ENCODE peak calls at places on chromosomes 7 and 10, in ten cellular contexts. One of them, this sample, is unnamed.

GRCh38 chr7:90625562-90625961 is 29.4 kb downstream of the CDK14 start:
- DNase-seq in cardiac muscle cell: peak; percentile 95
- DNase-seq in PC-9: no peak
- DNase-seq in AG04450: peak; percentile 16
- DNase-seq in IMR-90: peak; percentile 42
- DNase-seq in heart right ventricle: no peak
- DNase-seq in HCT116: no peak
- DNase-seq in breast epithelium: no peak
- DNase-seq in Peyer's patch: no peak
- DNase-seq in A549: no peak
- DNase-seq in this sample: no peak

GRCh38 chr7:408651-409343 is 110.8 kb downstream of the PDGFA start:
- DNase-seq in cardiac muscle cell: no peak
- DNase-seq in PC-9: no peak
- DNase-seq in AG04450: no peak
- DNase-seq in IMR-90: no peak
- DNase-seq in heart right ventricle: no peak
- DNase-seq in HCT116: no peak
- DNase-seq in breast epithelium: no peak
- DNase-seq in Peyer's patch: no peak
- DNase-seq in A549: no peak
- DNase-seq in this sample: no peak

GRCh38 chr7:149825567-149826343 is 12.4 kb upstream of the ZNF862 start:
- DNase-seq in cardiac muscle cell: no peak
- DNase-seq in PC-9: no peak
- DNase-seq in AG04450: no peak
- DNase-seq in IMR-90: no peak
- DNase-seq in heart right ventricle: no peak
- DNase-seq in HCT116: no peak
- DNase-seq in breast epithelium: peak; percentile 39
- DNase-seq in Peyer's patch: peak; percentile 41
- DNase-seq in A549: no peak
- DNase-seq in this sample: no peak

GRCh38 chr7:44145419-44145968 is 4.4 kb upstream of the MYL7 start:
- DNase-seq in cardiac muscle cell: peak; percentile 51
- DNase-seq in PC-9: no peak
- DNase-seq in AG04450: no peak
- DNase-seq in IMR-90: no peak
- DNase-seq in heart right ventricle: no peak
- DNase-seq in HCT116: no peak
- DNase-seq in breast epithelium: peak; percentile 46
- DNase-seq in Peyer's patch: peak; percentile 48
- DNase-seq in A549: no peak
- DNase-seq in this sample: no peak

GRCh38 chr10:37434091-37434490 is 308.7 kb downstream of the ANKRD30A start:
- DNase-seq in cardiac muscle cell: no peak
- DNase-seq in PC-9: no peak
- DNase-seq in AG04450: no peak
- DNase-seq in IMR-90: no peak
- DNase-seq in heart right ventricle: no peak
- DNase-seq in HCT116: no peak
- DNase-seq in breast epithelium: no peak
- DNase-seq in Peyer's patch: no peak
- DNase-seq in A549: no peak
- DNase-seq in this sample: no peak

GRCh38 chr7:12839508-12840153 is 152.2 kb downstream of the ARL4A start:
- DNase-seq in cardiac muscle cell: no peak
- DNase-seq in PC-9: no peak
- DNase-seq in AG04450: no peak
- DNase-seq in IMR-90: no peak
- DNase-seq in heart right ventricle: no peak
- DNase-seq in HCT116: no peak
- DNase-seq in breast epithelium: no peak
- DNase-seq in Peyer's patch: no peak
- DNase-seq in A549: no peak
- DNase-seq in this sample: no peak

GRCh38 chr10:5583525-5584175 is 58.9 kb downstream of the CALML3 start:
- DNase-seq in cardiac muscle cell: peak; percentile 50
- DNase-seq in PC-9: peak; percentile 94
- DNase-seq in AG04450: no peak
- DNase-seq in IMR-90: no peak
- DNase-seq in heart right ventricle: peak; percentile 64
- DNase-seq in HCT116: no peak
- DNase-seq in breast epithelium: peak; percentile 94
- DNase-seq in Peyer's patch: no peak
- DNase-seq in A549: no peak
- DNase-seq in this sample: no peak

GRCh38 chr10:92690211-92691041 is 671 bp downstream of the HHEX start:
- DNase-seq in cardiac muscle cell: peak; percentile 74
- DNase-seq in PC-9: peak; percentile 53
- DNase-seq in AG04450: no peak
- DNase-seq in IMR-90: peak; percentile 69
- DNase-seq in heart right ventricle: peak; percentile 68
- DNase-seq in HCT116: peak; percentile 21
- DNase-seq in breast epithelium: no peak
- DNase-seq in Peyer's patch: peak; percentile 62
- DNase-seq in A549: peak; percentile 46
- DNase-seq in this sample: no peak

GRCh38 chr7:139851770-139852481 is 22.9 kb downstream of the TBXAS1 start:
- DNase-seq in cardiac muscle cell: no peak
- DNase-seq in PC-9: no peak
- DNase-seq in AG04450: no peak
- DNase-seq in IMR-90: no peak
- DNase-seq in heart right ventricle: no peak
- DNase-seq in HCT116: no peak
- DNase-seq in breast epithelium: no peak
- DNase-seq in Peyer's patch: no peak
- DNase-seq in A549: no peak
- DNase-seq in this sample: no peak
- H3K27ac ChIP-seq in cardiac muscle cell: no peak overlapping the region
- H3K27ac ChIP-seq in PC-9: no peak overlapping the region
- H3K27ac ChIP-seq in AG04450: no peak overlapping the region
- H3K27ac ChIP-seq in IMR-90: no peak overlapping the region
- H3K27ac ChIP-seq in heart right ventricle: no peak overlapping the region
- H3K27ac ChIP-seq in HCT116: no peak overlapping the region
- H3K27ac ChIP-seq in breast epithelium: no peak overlapping the region
- H3K27ac ChIP-seq in Peyer's patch: no peak overlapping the region
- H3K27ac ChIP-seq in A549: no peak overlapping the region
- H3K27ac ChIP-seq in this sample: no peak overlapping the region

GRCh38 chr7:129703751-129704150 is 92.2 kb downstream of the NRF1 start:
- DNase-seq in cardiac muscle cell: no peak
- DNase-seq in PC-9: no peak
- DNase-seq in AG04450: no peak
- DNase-seq in IMR-90: no peak
- DNase-seq in heart right ventricle: no peak
- DNase-seq in HCT116: no peak
- DNase-seq in breast epithelium: no peak
- DNase-seq in Peyer's patch: no peak
- DNase-seq in A549: no peak
- DNase-seq in this sample: no peak

GRCh38 chr7:129702316-129702715 is 90.8 kb downstream of the NRF1 start:
- DNase-seq in cardiac muscle cell: peak; percentile 58
- DNase-seq in PC-9: no peak
- DNase-seq in AG04450: no peak
- DNase-seq in IMR-90: peak; percentile 63
- DNase-seq in heart right ventricle: no peak
- DNase-seq in HCT116: no peak
- DNase-seq in breast epithelium: no peak
- DNase-seq in Peyer's patch: no peak
- DNase-seq in A549: no peak
- DNase-seq in this sample: no peak

GRCh38 chr7:129707910-129708490 is 96.5 kb downstream of the NRF1 start:
- DNase-seq in cardiac muscle cell: no peak
- DNase-seq in PC-9: no peak
- DNase-seq in AG04450: no peak
- DNase-seq in IMR-90: no peak
- DNase-seq in heart right ventricle: no peak
- DNase-seq in HCT116: no peak
- DNase-seq in breast epithelium: no peak
- DNase-seq in Peyer's patch: no peak
- DNase-seq in A549: no peak
- DNase-seq in this sample: no peak

GRCh38 chr7:129698516-129699418 is 87.2 kb downstream of the NRF1 start:
- DNase-seq in cardiac muscle cell: no peak
- DNase-seq in PC-9: no peak
- DNase-seq in AG04450: no peak
- DNase-seq in IMR-90: no peak
- DNase-seq in heart right ventricle: no peak
- DNase-seq in HCT116: peak; percentile 19
- DNase-seq in breast epithelium: no peak
- DNase-seq in Peyer's patch: no peak
- DNase-seq in A549: no peak
- DNase-seq in this sample: no peak

DNA sequence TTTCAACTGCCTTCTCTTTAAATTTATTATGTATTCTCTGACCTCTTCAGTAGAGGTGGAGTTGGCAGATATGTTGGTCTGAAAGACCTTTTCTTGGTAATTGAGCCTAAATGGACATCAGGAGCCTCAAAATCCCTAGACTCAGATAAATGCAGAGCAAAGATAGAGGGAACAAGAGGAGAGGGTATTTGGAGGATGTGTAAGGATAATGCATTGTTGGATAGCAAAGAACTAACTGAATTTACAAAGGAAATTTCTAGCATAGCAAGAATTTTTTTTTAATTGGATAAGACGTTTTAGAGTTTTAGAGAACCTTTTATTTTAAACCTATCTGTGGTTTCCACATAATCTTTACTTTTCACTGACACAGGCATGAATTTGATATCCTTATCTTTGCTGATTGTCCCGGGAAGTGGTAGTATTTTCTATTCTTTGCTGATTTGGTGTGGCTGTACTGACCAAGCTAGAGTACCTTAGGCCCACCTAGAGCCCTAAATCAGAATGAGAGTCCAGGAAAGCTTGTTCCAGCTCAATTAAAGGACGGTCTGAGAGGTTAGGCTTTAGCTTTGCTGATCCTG is 91.3 kb downstream of the NRF1 start:
- DNase-seq in cardiac muscle cell: no peak
- DNase-seq in PC-9: no peak
- DNase-seq in AG04450: no peak
- DNase-seq in IMR-90: no peak
- DNase-seq in heart right ventricle: no peak
- DNase-seq in HCT116: no peak
- DNase-seq in breast epithelium: no peak
- DNase-seq in Peyer's patch: no peak
- DNase-seq in A549: no peak
- DNase-seq in this sample: no peak
- H3K4me3 ChIP-seq in cardiac muscle cell: no peak overlapping the region
- H3K4me3 ChIP-seq in PC-9: no peak overlapping the region
- H3K4me3 ChIP-seq in AG04450: no peak overlapping the region
- H3K4me3 ChIP-seq in IMR-90: no peak overlapping the region
- H3K4me3 ChIP-seq in heart right ventricle: no peak overlapping the region
- H3K4me3 ChIP-seq in HCT116: no peak overlapping the region
- H3K4me3 ChIP-seq in breast epithelium: no peak overlapping the region
- H3K4me3 ChIP-seq in Peyer's patch: no peak overlapping the region
- H3K4me3 ChIP-seq in A549: no peak overlapping the region
- H3K4me3 ChIP-seq in this sample: no peak overlapping the region

DNA sequence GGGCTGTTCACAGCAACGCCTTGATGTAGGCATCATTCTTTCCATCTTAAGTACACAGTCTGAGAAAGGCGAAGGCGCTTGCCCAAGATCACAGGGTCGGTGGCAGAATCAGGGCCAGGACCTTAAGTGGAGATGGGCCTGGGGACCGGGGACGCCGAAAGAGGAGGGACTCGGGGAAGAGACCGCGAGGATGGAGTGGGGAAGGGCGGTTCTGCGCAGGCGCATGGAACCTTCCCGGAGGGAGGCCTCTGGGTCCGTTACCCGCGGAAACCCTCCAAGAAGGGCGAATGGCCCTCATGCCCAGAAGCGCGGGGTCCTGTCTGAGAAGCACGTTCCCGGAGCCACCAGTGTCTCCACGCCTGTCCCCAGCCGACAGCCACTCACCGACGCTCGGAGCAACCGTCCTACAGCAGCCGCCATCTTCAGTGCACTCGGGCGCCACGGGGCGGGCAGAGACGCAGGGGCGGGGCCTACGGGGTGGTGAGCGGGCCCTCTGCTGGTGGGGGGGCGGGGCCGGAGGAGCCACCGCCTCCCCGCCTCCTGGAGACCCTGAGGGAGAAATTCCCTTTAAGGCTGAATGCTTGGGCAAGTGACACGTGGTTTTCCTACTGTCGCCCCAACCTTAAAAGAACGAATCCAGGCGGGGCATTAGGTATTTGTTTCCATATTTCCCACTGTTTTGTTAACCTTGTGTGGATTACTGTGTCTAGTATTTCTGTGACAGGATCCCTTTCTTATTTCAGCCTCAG is at the start of gene PRDX3:
- DNase-seq in cardiac muscle cell: peak; percentile 93
- DNase-seq in PC-9: peak; percentile 69
- DNase-seq in AG04450: no peak
- DNase-seq in IMR-90: peak; percentile 83
- DNase-seq in heart right ventricle: peak; percentile 95
- DNase-seq in HCT116: peak; percentile 85
- DNase-seq in breast epithelium: peak; percentile 92
- DNase-seq in Peyer's patch: peak; percentile 95
- DNase-seq in A549: peak; percentile 79
- DNase-seq in this sample: peak; percentile 94
- TF ChIP-seq CTCF in cardiac muscle cell: peak; percentile 14
- TF ChIP-seq CTCF in PC-9: no peak
- TF ChIP-seq CTCF in AG04450: no peak
- TF ChIP-seq CTCF in IMR-90: peak; percentile 13
- TF ChIP-seq CTCF in heart right ventricle: peak; percentile 54
- TF ChIP-seq CTCF in HCT116: no peak
- TF ChIP-seq CTCF in breast epithelium: no peak
- TF ChIP-seq CTCF in Peyer's patch: peak; percentile 12
- TF ChIP-seq CTCF in A549: no peak
- TF ChIP-seq CTCF in this sample: no peak

GRCh38 chr10:3844626-3845025 is 59.6 kb upstream of the KLF6 start:
- DNase-seq in cardiac muscle cell: no peak
- DNase-seq in PC-9: no peak
- DNase-seq in AG04450: no peak
- DNase-seq in IMR-90: no peak
- DNase-seq in heart right ventricle: no peak
- DNase-seq in HCT116: no peak
- DNase-seq in breast epithelium: no peak
- DNase-seq in Peyer's patch: no peak
- DNase-seq in A549: no peak
- DNase-seq in this sample: no peak

GRCh38 chr10:3848768-3849643 is 64.0 kb upstream of the KLF6 start:
- DNase-seq in cardiac muscle cell: no peak
- DNase-seq in PC-9: no peak
- DNase-seq in AG04450: no peak
- DNase-seq in IMR-90: peak; percentile 86
- DNase-seq in heart right ventricle: no peak
- DNase-seq in HCT116: no peak
- DNase-seq in breast epithelium: no peak
- DNase-seq in Peyer's patch: no peak
- DNase-seq in A549: no peak
- DNase-seq in this sample: no peak

GRCh38 chr10:3852147-3852904 is 67.3 kb upstream of the KLF6 start:
- DNase-seq in cardiac muscle cell: peak; percentile 96
- DNase-seq in PC-9: peak; percentile 99
- DNase-seq in AG04450: peak; percentile 95
- DNase-seq in IMR-90: peak; percentile 99
- DNase-seq in heart right ventricle: no peak
- DNase-seq in HCT116: peak; percentile 99
- DNase-seq in breast epithelium: peak; percentile 82
- DNase-seq in Peyer's patch: peak; percentile 79
- DNase-seq in A549: peak; percentile 94
- DNase-seq in this sample: no peak

GRCh38 chr10:3850999-3851937 is 66.3 kb upstream of the KLF6 start:
- DNase-seq in cardiac muscle cell: peak; percentile 63
- DNase-seq in PC-9: peak; percentile 79
- DNase-seq in AG04450: peak; percentile 52
- DNase-seq in IMR-90: peak; percentile 85
- DNase-seq in heart right ventricle: no peak
- DNase-seq in HCT116: peak; percentile 43
- DNase-seq in breast epithelium: no peak
- DNase-seq in Peyer's patch: no peak
- DNase-seq in A549: peak; percentile 64
- DNase-seq in this sample: no peak

GRCh38 chr10:3848005-3848767 is 63.2 kb upstream of the KLF6 start:
- DNase-seq in cardiac muscle cell: no peak
- DNase-seq in PC-9: no peak
- DNase-seq in AG04450: no peak
- DNase-seq in IMR-90: peak; percentile 51
- DNase-seq in heart right ventricle: no peak
- DNase-seq in HCT116: no peak
- DNase-seq in breast epithelium: no peak
- DNase-seq in Peyer's patch: no peak
- DNase-seq in A549: no peak
- DNase-seq in this sample: no peak
- H3K27ac ChIP-seq in cardiac muscle cell: no peak overlapping the region
- H3K27ac ChIP-seq in PC-9: no peak overlapping the region
- H3K27ac ChIP-seq in AG04450: no peak overlapping the region
- H3K27ac ChIP-seq in IMR-90: no peak overlapping the region
- H3K27ac ChIP-seq in heart right ventricle: no peak overlapping the region
- H3K27ac ChIP-seq in HCT116: no peak overlapping the region
- H3K27ac ChIP-seq in breast epithelium: no peak overlapping the region
- H3K27ac ChIP-seq in Peyer's patch: no peak overlapping the region
- H3K27ac ChIP-seq in A549: peak overlapping the region; percentile 22
- H3K27ac ChIP-seq in this sample: no peak overlapping the region

This sample was measured in coronary artery.